ENCODE peak calls at places on chromosomes 3 and 15, in seven cellular contexts. R is NCI-H2081; I is NCI-H524; D is activated gamma-delta T cell treated with anti-CD3 and anti-CD28 coated beads, Interleukin-2, amount 50 U/mL, for 16 hours; K is activated CD4-positive, CD25-positive, alpha-beta regulatory T cell treated with anti-CD3 and anti-CD28 coated beads, Interleukin-2, amount 50 U/mL, for 16 hours; F is hepatic stellate cell; X is myocyte. O is an unnamed sample.

GRCh38 chr3:159762981-159763465 is 225.6 kb upstream of the IL12A start:
- DNase-seq in R (peak), I (no peak), D (no peak), K (no peak), F (peak), X (peak), O (no peak)

GRCh38 chr3:188925376-188925775 is 246.4 kb upstream of the TPRG1 start:
- DNase-seq in R (no peak), I (no peak), D (no peak), K (no peak), F (no peak), X (no peak), O (no peak)

GRCh38 chr3:38349684-38350359 is 3.2 kb downstream of the XYLB start:
- DNase-seq in R (no peak), I (no peak), D (no peak), K (no peak), F (no peak), X (no peak), O (no peak)

GRCh38 chr15:49036650-49037545 is 9.3 kb downstream of the SECISBP2L start:
- DNase-seq in R (no peak), I (no peak), D (no peak), K (no peak), F (no peak), X (no peak), O (no peak)

GRCh38 chr3:169165196-169166159 is 498.0 kb downstream of the MECOM start:
- DNase-seq in R (no peak), I (no peak), D (no peak), K (no peak), F (no peak), X (no peak), O (no peak)

GRCh38 chr15:32909431-32909830 is 191.6 kb downstream of the GREM1 start:
- DNase-seq in R (no peak), I (no peak), D (no peak), K (no peak), F (no peak), X (no peak), O (no peak)

GRCh38 chr3:127712461-127712860 is 39.7 kb downstream of the ABTB1 start:
- DNase-seq in R (no peak), I (no peak), D (no peak), K (no peak), F (no peak), X (no peak), O (no peak)

GRCh38 chr3:100776736-100777135 is 67.4 kb downstream of the TFG start:
- DNase-seq in R (no peak), I (no peak), D (no peak), K (no peak), F (no peak), X (no peak), O (peak)

GRCh38 chr15:80920271-80920699 is 69.3 kb downstream of the MESD start:
- DNase-seq in R (no peak), I (no peak), D (no peak), K (no peak), F (no peak), X (no peak), O (no peak)

GRCh38 chr3:130894130-130894872 is 417 bp downstream of the ATP2C1 start:
- DNase-seq in R (peak), I (peak), D (peak), K (peak), F (peak), X (peak), O (peak)

GRCh38 chr3:9883676-9884554 is 3.9 kb upstream of the CIDEC start:
- DNase-seq in R (no peak), I (no peak), D (no peak), K (no peak), F (no peak), X (peak), O (no peak)

GRCh38 chr3:21573291-21573690 is 177.7 kb downstream of the ZNF385D start:
- DNase-seq in R (no peak), I (no peak), D (no peak), K (no peak), F (no peak), X (no peak), O (peak)

GRCh38 chr15:63941698-63942465 is 104.4 kb downstream of the DAPK2 start:
- DNase-seq in R (no peak), I (no peak), D (no peak), K (no peak), F (no peak), X (no peak), O (no peak)

GRCh38 chr3:133138017-133138416 is 99.8 kb downstream of the TMEM108 start:
- DNase-seq in R (no peak), I (no peak), D (no peak), K (no peak), F (no peak), X (no peak), O (no peak)

GRCh38 chr15:49282366-49282765 is 112.3 kb downstream of the GALK2 start:
- DNase-seq in R (no peak), I (no peak), D (no peak), K (no peak), F (peak), X (peak), O (no peak)

GRCh38 chr15:67186226-67186649 is 68.2 kb downstream of the AAGAB start:
- DNase-seq in R (no peak), I (no peak), D (no peak), K (no peak), F (no peak), X (no peak), O (peak)

GRCh38 chr15:72902245-72902928 is 118.8 kb upstream of the ADPGK start:
- DNase-seq in R (no peak), I (no peak), D (no peak), K (no peak), F (peak), X (peak), O (no peak)

GRCh38 chr3:84318273-84318809 is 640.4 kb upstream of the CADM2 start:
- DNase-seq in R (no peak), I (no peak), D (no peak), K (no peak), F (no peak), X (no peak), O (no peak)

GRCh38 chr15:71411538-71412482 is 296.5 kb downstream of the THSD4 start:
- DNase-seq in R (no peak), I (no peak), D (no peak), K (no peak), F (peak), X (no peak), O (no peak)

GRCh38 chr3:139378587-139378986 is 10.9 kb downstream of the COPB2 start:
- DNase-seq in R (peak), I (no peak), D (no peak), K (no peak), F (no peak), X (no peak), O (no peak)

GRCh38 chr3:79419222-79419621 is 348.6 kb downstream of the ROBO1 start:
- DNase-seq in R (no peak), I (no peak), D (no peak), K (no peak), F (no peak), X (peak), O (no peak)

GRCh38 chr3:67624687-67625086 is 29.7 kb downstream of the SUCLG2 start:
- DNase-seq in R (no peak), I (no peak), D (no peak), K (no peak), F (no peak), X (no peak), O (no peak)

GRCh38 chr15:89761009-89761831 is 10.2 kb upstream of the MESP1 start:
- DNase-seq in R (no peak), I (no peak), D (no peak), K (no peak), F (no peak), X (peak), O (no peak)

GRCh38 chr3:96331341-96331740 is 483.1 kb upstream of the EPHA6 start:
- DNase-seq in R (peak), I (no peak), D (no peak), K (no peak), F (no peak), X (no peak), O (peak)

GRCh38 chr15:85024509-85025336 is 43.1 kb downstream of the PDE8A start:
- DNase-seq in R (no peak), I (no peak), D (no peak), K (no peak), F (no peak), X (peak), O (peak)

GRCh38 chr3:151003024-151003771 is 30.7 kb upstream of the CLRN1 start:
- DNase-seq in R (no peak), I (no peak), D (no peak), K (no peak), F (no peak), X (no peak), O (no peak)

GRCh38 chr3:54988302-54989022 is 60.6 kb upstream of the LRTM1 start:
- DNase-seq in R (no peak), I (no peak), D (no peak), K (no peak), F (peak), X (peak), O (no peak)

GRCh38 chr3:62718515-62719320 is 156.5 kb downstream of the CADPS start:
- DNase-seq in R (peak), I (peak), D (no peak), K (no peak), F (no peak), X (no peak), O (no peak)

GRCh38 chr3:41630017-41630416 is 331.9 kb downstream of the ULK4 start:
- DNase-seq in R (no peak), I (no peak), D (no peak), K (no peak), F (no peak), X (peak), O (no peak)

GRCh38 chr3:9500108-9501050 is 53.2 kb downstream of the LHFPL4 start:
- DNase-seq in R (no peak), I (no peak), D (peak), K (peak), F (peak), X (peak), O (peak)

GRCh38 chr3:151501905-151502615 is 41.2 kb upstream of the IGSF10 start:
- DNase-seq in R (no peak), I (no peak), D (no peak), K (no peak), F (no peak), X (no peak), O (no peak)

GRCh38 chr3:156010829-156011228 is 109.5 kb upstream of the KCNAB1 start:
- DNase-seq in R (no peak), I (peak), D (no peak), K (no peak), F (no peak), X (peak), O (peak)

GRCh38 chr15:94894056-94894455 is 662.7 kb downstream of the MCTP2 start:
- DNase-seq in R (no peak), I (no peak), D (no peak), K (no peak), F (no peak), X (no peak), O (no peak)

GRCh38 chr15:29613951-29614382 is 208.3 kb downstream of the TJP1 start:
- DNase-seq in R (peak), I (no peak), D (no peak), K (no peak), F (no peak), X (no peak), O (peak)

GRCh38 chr15:40963201-40963600 is 9.9 kb downstream of the CHAC1 start:
- DNase-seq in R (no peak), I (no peak), D (no peak), K (no peak), F (no peak), X (no peak), O (no peak)

GRCh38 chr15:88476635-88477038 is 9.1 kb downstream of the MRPS11 start:
- DNase-seq in R (peak), I (peak), D (no peak), K (no peak), F (peak), X (peak), O (peak)